ENCODE peak calls at places on chromosomes 13 and 19, in seven cellular contexts. One of them, this sample, is unnamed.

GRCh38 chr19:35404879-35405622 is 34.2 kb downstream of the GPR42 start:
- DNase-seq in prostate gland: no peak
- DNase-seq in heart left ventricle: no peak
- DNase-seq in stomach: peak
- DNase-seq in endothelial cell of umbilical vein: no peak
- DNase-seq in IMR-90: peak
- DNase-seq in adrenal gland: peak
- DNase-seq in this sample: no peak

GRCh38 chr13:102400619-102401125 is 1.2 kb downstream of the FGF14 start:
- DNase-seq in IMR-90: no peak
- DNase-seq in stomach: no peak
- DNase-seq in heart left ventricle: peak
- DNase-seq in endothelial cell of umbilical vein: no peak
- DNase-seq in prostate gland: no peak
- DNase-seq in adrenal gland: no peak
- DNase-seq in this sample: no peak

GRCh38 chr13:37657134-37657533 is 58.6 kb upstream of the POSTN start:
- DNase-seq in IMR-90: peak
- DNase-seq in endothelial cell of umbilical vein: peak
- DNase-seq in heart left ventricle: no peak
- DNase-seq in prostate gland: no peak
- DNase-seq in adrenal gland: no peak
- DNase-seq in stomach: no peak
- DNase-seq in this sample: no peak

GRCh38 chr19:43779820-43780219 is 953 bp downstream of the KCNN4 start:
- DNase-seq in endothelial cell of umbilical vein: no peak
- DNase-seq in IMR-90: no peak
- DNase-seq in heart left ventricle: no peak
- DNase-seq in adrenal gland: no peak
- DNase-seq in prostate gland: no peak
- DNase-seq in stomach: no peak
- DNase-seq in this sample: no peak

GRCh38 chr13:113040597-113041292 is 64.8 kb upstream of the F7 start:
- DNase-seq in stomach: no peak
- DNase-seq in heart left ventricle: no peak
- DNase-seq in IMR-90: no peak
- DNase-seq in endothelial cell of umbilical vein: no peak
- DNase-seq in adrenal gland: no peak
- DNase-seq in prostate gland: no peak
- DNase-seq in this sample: no peak

GRCh38 chr19:2168619-2169424 is 5.1 kb downstream of the DOT1L start:
- DNase-seq in IMR-90: peak
- DNase-seq in prostate gland: peak
- DNase-seq in heart left ventricle: peak
- DNase-seq in stomach: peak
- DNase-seq in endothelial cell of umbilical vein: peak
- DNase-seq in adrenal gland: peak
- DNase-seq in this sample: peak

GRCh38 chr19:44618640-44619357 is 5.4 kb downstream of the IGSF23 start:
- DNase-seq in prostate gland: no peak
- DNase-seq in adrenal gland: no peak
- DNase-seq in IMR-90: no peak
- DNase-seq in stomach: no peak
- DNase-seq in heart left ventricle: no peak
- DNase-seq in endothelial cell of umbilical vein: no peak
- DNase-seq in this sample: no peak

GRCh38 chr19:45782820-45783785 is 813 bp upstream of the DMPK start:
- DNase-seq in adrenal gland: peak
- DNase-seq in prostate gland: peak
- DNase-seq in IMR-90: peak
- DNase-seq in endothelial cell of umbilical vein: no peak
- DNase-seq in heart left ventricle: peak
- DNase-seq in stomach: no peak
- DNase-seq in this sample: peak

GRCh38 chr19:46221981-46222610 is 7.4 kb upstream of the IGFL1 start:
- DNase-seq in stomach: peak
- DNase-seq in prostate gland: peak
- DNase-seq in endothelial cell of umbilical vein: no peak
- DNase-seq in adrenal gland: peak
- DNase-seq in heart left ventricle: peak
- DNase-seq in IMR-90: peak
- DNase-seq in this sample: peak

GRCh38 chr13:98144501-98145350 is 1.8 kb downstream of the FARP1 start:
- DNase-seq in IMR-90: peak
- DNase-seq in adrenal gland: peak
- DNase-seq in stomach: no peak
- DNase-seq in prostate gland: peak
- DNase-seq in endothelial cell of umbilical vein: peak
- DNase-seq in heart left ventricle: no peak
- DNase-seq in this sample: no peak

GRCh38 chr19:33114302-33114701 is 17.6 kb upstream of the WDR88 start:
- DNase-seq in stomach: no peak
- DNase-seq in IMR-90: no peak
- DNase-seq in endothelial cell of umbilical vein: no peak
- DNase-seq in heart left ventricle: no peak
- DNase-seq in adrenal gland: no peak
- DNase-seq in prostate gland: no peak
- DNase-seq in this sample: no peak

GRCh38 chr19:7970716-7971448 is 27.4 kb upstream of the TIMM44 start:
- DNase-seq in IMR-90: peak
- DNase-seq in stomach: peak
- DNase-seq in heart left ventricle: no peak
- DNase-seq in prostate gland: no peak
- DNase-seq in endothelial cell of umbilical vein: peak
- DNase-seq in adrenal gland: no peak
- DNase-seq in this sample: no peak

GRCh38 chr19:55141696-55142095 is 7.3 kb downstream of the TNNT1 start:
- DNase-seq in heart left ventricle: no peak
- DNase-seq in adrenal gland: no peak
- DNase-seq in prostate gland: no peak
- DNase-seq in IMR-90: no peak
- DNase-seq in stomach: no peak
- DNase-seq in endothelial cell of umbilical vein: no peak
- DNase-seq in this sample: no peak

GRCh38 chr13:21089827-21090226 is 28.4 kb upstream of the LATS2 start:
- DNase-seq in endothelial cell of umbilical vein: no peak
- DNase-seq in adrenal gland: no peak
- DNase-seq in heart left ventricle: no peak
- DNase-seq in stomach: no peak
- DNase-seq in prostate gland: no peak
- DNase-seq in IMR-90: no peak
- DNase-seq in this sample: no peak

GRCh38 chr19:43719918-43720317 is 4.0 kb downstream of the IRGC start:
- DNase-seq in prostate gland: no peak
- DNase-seq in endothelial cell of umbilical vein: no peak
- DNase-seq in heart left ventricle: no peak
- DNase-seq in stomach: no peak
- DNase-seq in IMR-90: no peak
- DNase-seq in adrenal gland: no peak
- DNase-seq in this sample: no peak

GRCh38 chr19:7832009-7832408 is 2.0 kb downstream of the EVI5L start:
- DNase-seq in IMR-90: no peak
- DNase-seq in endothelial cell of umbilical vein: no peak
- DNase-seq in stomach: no peak
- DNase-seq in adrenal gland: no peak
- DNase-seq in prostate gland: no peak
- DNase-seq in heart left ventricle: no peak
- DNase-seq in this sample: no peak

GRCh38 chr19:44308011-44308410 is 3.2 kb upstream of the ZNF235 start:
- DNase-seq in stomach: no peak
- DNase-seq in endothelial cell of umbilical vein: no peak
- DNase-seq in prostate gland: no peak
- DNase-seq in heart left ventricle: no peak
- DNase-seq in adrenal gland: no peak
- DNase-seq in IMR-90: no peak
- DNase-seq in this sample: no peak

GRCh38 chr13:30339721-30340366 is 32.5 kb upstream of the KATNAL1 start:
- DNase-seq in adrenal gland: no peak
- DNase-seq in stomach: no peak
- DNase-seq in endothelial cell of umbilical vein: no peak
- DNase-seq in prostate gland: no peak
- DNase-seq in heart left ventricle: no peak
- DNase-seq in IMR-90: no peak
- DNase-seq in this sample: no peak

GRCh38 chr19:8831832-8832131 is 322 bp downstream of the ZNF558 start:
- DNase-seq in adrenal gland: no peak
- DNase-seq in stomach: no peak
- DNase-seq in IMR-90: no peak
- DNase-seq in endothelial cell of umbilical vein: no peak
- DNase-seq in heart left ventricle: no peak
- DNase-seq in prostate gland: no peak
- DNase-seq in this sample: no peak

GRCh38 chr19:42292042-42292960 is 9.6 kb upstream of the PRR19 start:
- DNase-seq in heart left ventricle: no peak
- DNase-seq in IMR-90: no peak
- DNase-seq in endothelial cell of umbilical vein: no peak
- DNase-seq in stomach: no peak
- DNase-seq in adrenal gland: no peak
- DNase-seq in prostate gland: no peak
- DNase-seq in this sample: no peak

GRCh38 chr13:105426454-105426853 is 1109.0 kb downstream of the EFNB2 start:
- DNase-seq in IMR-90: no peak
- DNase-seq in stomach: no peak
- DNase-seq in adrenal gland: no peak
- DNase-seq in prostate gland: no peak
- DNase-seq in heart left ventricle: no peak
- DNase-seq in endothelial cell of umbilical vein: no peak
- DNase-seq in this sample: no peak

GRCh38 chr13:98450495-98451167 is 126.3 kb downstream of the STK24 start:
- DNase-seq in IMR-90: no peak
- DNase-seq in adrenal gland: no peak
- DNase-seq in heart left ventricle: peak
- DNase-seq in prostate gland: peak
- DNase-seq in stomach: no peak
- DNase-seq in endothelial cell of umbilical vein: no peak
- DNase-seq in this sample: no peak

GRCh38 chr19:33241091-33241529 is 15.5 kb upstream of the SLC7A10 start:
- DNase-seq in heart left ventricle: no peak
- DNase-seq in adrenal gland: no peak
- DNase-seq in stomach: no peak
- DNase-seq in prostate gland: no peak
- DNase-seq in endothelial cell of umbilical vein: no peak
- DNase-seq in IMR-90: no peak
- DNase-seq in this sample: no peak

GRCh38 chr19:7004313-7004931 is 16.8 kb downstream of the MBD3L2B start:
- DNase-seq in heart left ventricle: no peak
- DNase-seq in prostate gland: no peak
- DNase-seq in endothelial cell of umbilical vein: peak
- DNase-seq in adrenal gland: no peak
- DNase-seq in IMR-90: peak
- DNase-seq in stomach: no peak
- DNase-seq in this sample: no peak

GRCh38 chr19:1492474-1493006 is 1.6 kb downstream of the REEP6 start:
- DNase-seq in adrenal gland: peak
- DNase-seq in prostate gland: no peak
- DNase-seq in heart left ventricle: no peak
- DNase-seq in stomach: no peak
- DNase-seq in IMR-90: no peak
- DNase-seq in endothelial cell of umbilical vein: no peak
- DNase-seq in this sample: no peak

GRCh38 chr13:43880451-43880850 is 747 bp downstream of the LACC1 start:
- DNase-seq in prostate gland: no peak
- DNase-seq in endothelial cell of umbilical vein: no peak
- DNase-seq in IMR-90: no peak
- DNase-seq in heart left ventricle: no peak
- DNase-seq in adrenal gland: no peak
- DNase-seq in stomach: no peak
- DNase-seq in this sample: no peak

GRCh38 chr13:29922281-29922821 is 71.9 kb upstream of the UBL3 start:
- DNase-seq in stomach: no peak
- DNase-seq in IMR-90: peak
- DNase-seq in endothelial cell of umbilical vein: no peak
- DNase-seq in adrenal gland: no peak
- DNase-seq in heart left ventricle: no peak
- DNase-seq in prostate gland: no peak
- DNase-seq in this sample: no peak

GRCh38 chr19:18951721-18952281 is 10.8 kb upstream of the HOMER3 start:
- DNase-seq in heart left ventricle: no peak
- DNase-seq in IMR-90: no peak
- DNase-seq in prostate gland: no peak
- DNase-seq in adrenal gland: no peak
- DNase-seq in stomach: no peak
- DNase-seq in endothelial cell of umbilical vein: peak
- DNase-seq in this sample: no peak

GRCh38 chr19:10780368-10780767 is 55.6 kb downstream of the TMED1 start:
- DNase-seq in adrenal gland: peak
- DNase-seq in IMR-90: peak
- DNase-seq in prostate gland: no peak
- DNase-seq in stomach: no peak
- DNase-seq in endothelial cell of umbilical vein: peak
- DNase-seq in heart left ventricle: peak
- DNase-seq in this sample: no peak
- TF ChIP-seq POLR2A in adrenal gland: no peak
- TF ChIP-seq POLR2A in IMR-90: no peak
- TF ChIP-seq POLR2A in prostate gland: no peak
- TF ChIP-seq POLR2A in stomach: no peak
- TF ChIP-seq POLR2A in endothelial cell of umbilical vein: no peak
- TF ChIP-seq POLR2A in heart left ventricle: no peak
- TF ChIP-seq POLR2A in this sample: no peak

GRCh38 chr13:40662866-40663265 is 3.6 kb downstream of the FOXO1 start:
- DNase-seq in endothelial cell of umbilical vein: peak
- DNase-seq in adrenal gland: no peak
- DNase-seq in prostate gland: no peak
- DNase-seq in IMR-90: no peak
- DNase-seq in stomach: no peak
- DNase-seq in heart left ventricle: no peak
- DNase-seq in this sample: no peak
- H3K4me3 ChIP-seq in endothelial cell of umbilical vein: no peak
- H3K4me3 ChIP-seq in adrenal gland: no peak
- H3K4me3 ChIP-seq in prostate gland: no peak
- H3K4me3 ChIP-seq in IMR-90: no peak
- H3K4me3 ChIP-seq in stomach: peak
- H3K4me3 ChIP-seq in heart left ventricle: peak
- H3K4me3 ChIP-seq in this sample: peak

GRCh38 chr13:46103037-46103436 is 1.8 kb downstream of the CPB2 start:
- DNase-seq in IMR-90: no peak
- DNase-seq in adrenal gland: no peak
- DNase-seq in prostate gland: no peak
- DNase-seq in heart left ventricle: no peak
- DNase-seq in stomach: no peak
- DNase-seq in endothelial cell of umbilical vein: no peak
- DNase-seq in this sample: no peak
- TF ChIP-seq POLR2A in IMR-90: no peak
- TF ChIP-seq POLR2A in adrenal gland: no peak
- TF ChIP-seq POLR2A in prostate gland: no peak
- TF ChIP-seq POLR2A in heart left ventricle: no peak
- TF ChIP-seq POLR2A in stomach: no peak
- TF ChIP-seq POLR2A in endothelial cell of umbilical vein: no peak
- TF ChIP-seq POLR2A in this sample: no peak

DNA sequence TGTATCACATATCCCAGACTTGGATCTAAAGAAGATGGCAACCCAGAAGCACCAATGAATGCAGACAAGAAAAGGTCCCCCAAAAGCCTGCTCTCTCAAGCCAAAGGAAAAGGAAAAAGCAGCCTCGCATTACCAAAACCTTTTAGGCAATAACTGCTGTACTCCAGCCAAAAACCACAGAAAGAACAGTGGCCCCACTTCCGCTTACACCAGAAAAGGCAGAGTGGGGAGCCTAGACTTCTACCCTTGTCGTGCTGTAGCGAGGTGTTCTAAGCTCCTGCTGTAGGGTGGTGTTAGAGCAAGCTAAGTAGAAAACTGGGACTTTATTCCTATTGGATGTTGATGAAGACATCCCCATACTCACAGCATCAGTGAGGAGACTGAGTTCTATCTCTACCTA is 244.0 kb upstream of the RXFP2 start:
- DNase-seq in prostate gland: no peak
- DNase-seq in heart left ventricle: no peak
- DNase-seq in endothelial cell of umbilical vein: no peak
- DNase-seq in stomach: no peak
- DNase-seq in IMR-90: no peak
- DNase-seq in adrenal gland: no peak
- DNase-seq in this sample: no peak
- H3K4me3 ChIP-seq in prostate gland: no peak
- H3K4me3 ChIP-seq in heart left ventricle: no peak
- H3K4me3 ChIP-seq in endothelial cell of umbilical vein: no peak
- H3K4me3 ChIP-seq in stomach: no peak
- H3K4me3 ChIP-seq in IMR-90: no peak
- H3K4me3 ChIP-seq in adrenal gland: no peak
- H3K4me3 ChIP-seq in this sample: no peak